ENCODE peak calls at places on chromosomes 12 and 14, in seven cellular contexts. E, M, K, Z, L, B and J are unnamed samples.

GRCh38 chr14:105761842-105762241 is 235.5 kb downstream of the TMEM121 start:
- DNase-seq in E (no peak), M (no peak), K (no peak), Z (no peak), L (no peak), B (no peak), J (no peak)

GRCh38 chr12:45615268-45615667 is 114.2 kb upstream of the ARID2 start:
- DNase-seq in E (no peak), M (no peak), K (no peak), Z (no peak), L (no peak), B (peak), J (no peak)

GRCh38 chr12:108575199-108575912 is 13.0 kb downstream of the ISCU start:
- DNase-seq in E (no peak), M (no peak), K (no peak), Z (no peak), L (no peak), B (peak), J (no peak)

GRCh38 chr12:70646850-70647249 is 9.6 kb upstream of the PTPRB start:
- DNase-seq in E (no peak), M (no peak), K (no peak), Z (no peak), L (no peak), B (peak), J (no peak)

GRCh38 chr12:64137117-64137516 is 85.0 kb downstream of the KICS2 start:
- DNase-seq in E (no peak), M (no peak), K (no peak), Z (no peak), L (no peak), B (no peak), J (no peak)

GRCh38 chr12:6116481-6117021 is 7.9 kb downstream of the VWF start:
- DNase-seq in E (no peak), M (no peak), K (no peak), Z (no peak), L (no peak), B (no peak), J (no peak)

GRCh38 chr12:9796916-9797315 is 30.4 kb upstream of the KLRF1 start:
- DNase-seq in E (no peak), M (no peak), K (no peak), Z (no peak), L (no peak), B (no peak), J (no peak)

GRCh38 chr12:67698711-67699603 is 50.4 kb downstream of the DYRK2 start:
- DNase-seq in E (peak), M (peak), K (no peak), Z (peak), L (no peak), B (peak), J (no peak)

GRCh38 chr14:96616168-96616681 is 114.0 kb downstream of the PAPOLA start:
- DNase-seq in E (no peak), M (no peak), K (no peak), Z (no peak), L (no peak), B (no peak), J (no peak)

GRCh38 chr12:2691001-2691339 is 103.8 kb upstream of the FKBP4 start:
- DNase-seq in E (peak), M (peak), K (no peak), Z (peak), L (peak), B (no peak), J (peak)

GRCh38 chr12:48044396-48044795 is 40.1 kb upstream of the COL2A1 start:
- DNase-seq in E (no peak), M (no peak), K (no peak), Z (no peak), L (no peak), B (no peak), J (no peak)

GRCh38 chr12:24378548-24379011 is 429.1 kb upstream of the SOX5 start:
- DNase-seq in E (no peak), M (no peak), K (no peak), Z (no peak), L (no peak), B (no peak), J (no peak)

GRCh38 chr14:68894802-68895201 is 84.3 kb downstream of the ACTN1 start:
- DNase-seq in E (no peak), M (no peak), K (no peak), Z (no peak), L (no peak), B (no peak), J (no peak)

GRCh38 chr14:95889236-95889979 is 12.8 kb downstream of the TUNAR start:
- DNase-seq in E (no peak), M (no peak), K (no peak), Z (no peak), L (no peak), B (no peak), J (no peak)

GRCh38 chr12:78088391-78088832 is 257.7 kb downstream of the NAV3 start:
- DNase-seq in E (no peak), M (no peak), K (no peak), Z (no peak), L (no peak), B (peak), J (no peak)

GRCh38 chr12:24719293-24719721 is 229.6 kb downstream of the BCAT1 start:
- DNase-seq in E (no peak), M (no peak), K (no peak), Z (peak), L (no peak), B (peak), J (no peak)

GRCh38 chr14:65006251-65006721 is 19.6 kb downstream of the FNTB start:
- DNase-seq in E (no peak), M (no peak), K (no peak), Z (no peak), L (no peak), B (no peak), J (no peak)

GRCh38 chr14:100546051-100546443 is 41.2 kb downstream of the BEGAIN start:
- DNase-seq in E (no peak), M (no peak), K (peak), Z (no peak), L (no peak), B (no peak), J (no peak)

GRCh38 chr12:65016881-65017650 is 104.0 kb downstream of the WIF1 start:
- DNase-seq in E (no peak), M (no peak), K (no peak), Z (no peak), L (no peak), B (no peak), J (no peak)

GRCh38 chr12:65500121-65500846 is 221.8 kb downstream of the MSRB3 start:
- DNase-seq in E (no peak), M (no peak), K (no peak), Z (no peak), L (no peak), B (peak), J (no peak)

GRCh38 chr12:7144414-7145120 is 14.4 kb downstream of the CLSTN3 start:
- DNase-seq in E (no peak), M (no peak), K (no peak), Z (no peak), L (peak), B (peak), J (no peak)
- TF ChIP-seq CTCF in E (peak), M (peak), K (peak), Z (peak), L (peak), B (peak), J (peak)

GRCh38 chr14:81161749-81162148 is 59.0 kb downstream of the GTF2A1 start:
- DNase-seq in E (no peak), M (no peak), K (no peak), Z (no peak), L (no peak), B (no peak), J (no peak)
- TF ChIP-seq CTCF in E (no peak), M (no peak), K (no peak), Z (no peak), L (no peak), B (no peak), J (no peak)

GRCh38 chr14:61753631-61754030 is 8.6 kb upstream of the SNAPC1 start:
- DNase-seq in E (no peak), M (no peak), K (no peak), Z (no peak), L (peak), B (no peak), J (no peak)
- TF ChIP-seq CTCF in E (no peak), M (no peak), K (no peak), Z (no peak), L (peak), B (peak), J (no peak)

DNA sequence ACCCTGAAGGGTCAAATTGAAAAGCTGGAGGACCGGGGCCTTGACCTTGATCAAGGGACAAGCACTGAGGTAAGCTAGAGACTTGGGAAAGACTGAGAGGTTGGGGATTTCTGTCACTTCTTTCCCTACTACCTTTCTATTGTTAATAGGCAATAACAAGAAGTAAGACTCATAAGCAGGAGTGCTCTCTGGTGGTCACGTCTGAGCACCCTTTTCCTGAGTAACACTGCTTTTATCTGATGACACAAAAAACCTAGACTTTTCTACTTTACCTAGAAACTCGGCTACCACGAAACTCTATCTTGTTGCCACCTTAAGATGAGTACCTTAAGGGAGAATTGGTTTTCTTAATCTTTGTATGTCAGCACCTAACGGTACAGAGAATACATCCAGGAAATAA is 35.5 kb upstream of the PPFIBP1 start:
- DNase-seq in E (no peak), M (no peak), K (no peak), Z (no peak), L (no peak), B (no peak), J (no peak)
- TF ChIP-seq CTCF in E (no peak), M (no peak), K (no peak), Z (no peak), L (peak), B (no peak), J (no peak)

GRCh38 chr14:61730756-61731373 is 31.4 kb upstream of the SNAPC1 start:
- DNase-seq in E (peak), M (no peak), K (no peak), Z (no peak), L (no peak), B (peak), J (no peak)
- TF ChIP-seq CTCF in E (peak), M (peak), K (peak), Z (peak), L (peak), B (peak), J (peak)

DNA sequence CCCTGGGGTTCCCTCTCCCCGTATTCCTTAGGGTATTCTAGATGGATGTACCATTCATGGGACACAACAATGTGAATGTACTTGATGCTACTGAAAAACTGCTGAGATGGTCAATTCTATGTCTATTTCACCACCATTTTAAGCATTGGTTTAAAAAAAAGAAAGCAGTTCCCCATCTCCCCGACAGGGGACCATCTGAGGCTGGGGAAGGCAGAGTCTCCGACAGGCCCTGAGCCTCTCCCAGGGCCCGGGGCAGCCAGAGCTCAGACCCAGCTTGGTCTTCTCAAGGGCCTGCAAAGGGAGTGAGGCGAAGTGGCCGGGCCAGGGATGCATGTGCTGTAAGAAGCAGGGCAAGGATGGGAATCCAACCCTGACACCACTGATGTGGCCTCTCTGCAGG is 234.2 kb downstream of the BCL11B start:
- DNase-seq in E (no peak), M (no peak), K (no peak), Z (no peak), L (no peak), B (no peak), J (no peak)
- TF ChIP-seq CTCF in E (no peak), M (no peak), K (no peak), Z (no peak), L (peak), B (no peak), J (peak)